ENCODE peak calls at places on chromosome 6, in four cellular contexts. One of them, this sample, is unnamed.

GRCh38 chr6:119142051-119142450 is 63.6 kb upstream of the FAM184A start:
- DNase-seq in HAP-1: no peak
- DNase-seq in A673: no peak
- DNase-seq in foreskin fibroblast: peak
- DNase-seq in this sample: no peak

GRCh38 chr6:30901436-30901835 is 6.6 kb upstream of the GTF2H4 start:
- DNase-seq in HAP-1: no peak
- DNase-seq in A673: no peak
- DNase-seq in foreskin fibroblast: no peak
- DNase-seq in this sample: no peak

GRCh38 chr6:131807644-131808459 is at the start of gene ENPP1:
- DNase-seq in HAP-1: peak
- DNase-seq in A673: peak
- DNase-seq in foreskin fibroblast: peak
- DNase-seq in this sample: no peak

GRCh38 chr6:84204011-84204410 is 23.4 kb downstream of the CEP162 start:
- DNase-seq in HAP-1: no peak
- DNase-seq in A673: no peak
- DNase-seq in foreskin fibroblast: no peak
- DNase-seq in this sample: no peak

GRCh38 chr6:155154158-155154830 is 109.5 kb upstream of the CLDN20 start:
- DNase-seq in HAP-1: no peak
- DNase-seq in A673: peak
- DNase-seq in foreskin fibroblast: peak
- DNase-seq in this sample: peak

GRCh38 chr6:144478487-144478886 is 193.4 kb downstream of the UTRN start:
- DNase-seq in HAP-1: no peak
- DNase-seq in A673: no peak
- DNase-seq in foreskin fibroblast: no peak
- DNase-seq in this sample: no peak

GRCh38 chr6:33952016-33952415 is 148.2 kb upstream of the MLN start:
- DNase-seq in HAP-1: no peak
- DNase-seq in A673: no peak
- DNase-seq in foreskin fibroblast: no peak
- DNase-seq in this sample: no peak

GRCh38 chr6:34484899-34485298 is 19.0 kb downstream of the PACSIN1 start:
- DNase-seq in HAP-1: no peak
- DNase-seq in A673: no peak
- DNase-seq in foreskin fibroblast: no peak
- DNase-seq in this sample: no peak

GRCh38 chr6:47248446-47248845 is 61.3 kb downstream of the TNFRSF21 start:
- DNase-seq in HAP-1: no peak
- DNase-seq in A673: no peak
- DNase-seq in foreskin fibroblast: no peak
- DNase-seq in this sample: no peak

GRCh38 chr6:106525111-106525884 is 104.0 kb downstream of the RTN4IP1 start:
- DNase-seq in HAP-1: no peak
- DNase-seq in A673: no peak
- DNase-seq in foreskin fibroblast: no peak
- DNase-seq in this sample: no peak

GRCh38 chr6:29679962-29680361 is 990 bp downstream of the ZFP57 start:
- DNase-seq in HAP-1: no peak
- DNase-seq in A673: no peak
- DNase-seq in foreskin fibroblast: no peak
- DNase-seq in this sample: no peak

GRCh38 chr6:73854998-73855718 is 159.2 kb downstream of the CD109 start:
- DNase-seq in HAP-1: peak
- DNase-seq in A673: peak
- DNase-seq in foreskin fibroblast: peak
- DNase-seq in this sample: no peak

GRCh38 chr6:113122060-113122459 is 735.1 kb upstream of the MARCKS start:
- DNase-seq in HAP-1: no peak
- DNase-seq in A673: peak
- DNase-seq in foreskin fibroblast: peak
- DNase-seq in this sample: peak

GRCh38 chr6:36594816-36595167 is 630 bp downstream of the SRSF3 start:
- DNase-seq in HAP-1: no peak
- DNase-seq in A673: peak
- DNase-seq in foreskin fibroblast: no peak
- DNase-seq in this sample: no peak

GRCh38 chr6:75302280-75302679 is 17.7 kb upstream of the TMEM30A start:
- DNase-seq in HAP-1: no peak
- DNase-seq in A673: no peak
- DNase-seq in foreskin fibroblast: no peak
- DNase-seq in this sample: no peak

GRCh38 chr6:9789201-9789600 is 625.7 kb downstream of the TFAP2A start:
- DNase-seq in HAP-1: no peak
- DNase-seq in A673: no peak
- DNase-seq in foreskin fibroblast: no peak
- DNase-seq in this sample: no peak

GRCh38 chr6:141443032-141443431 is 689.7 kb upstream of the GJE1 start:
- DNase-seq in HAP-1: no peak
- DNase-seq in A673: no peak
- DNase-seq in foreskin fibroblast: no peak
- DNase-seq in this sample: no peak

GRCh38 chr6:113437571-113437970 is 419.6 kb upstream of the MARCKS start:
- DNase-seq in HAP-1: no peak
- DNase-seq in A673: no peak
- DNase-seq in foreskin fibroblast: peak
- DNase-seq in this sample: no peak

GRCh38 chr6:137647762-137648412 is 153.7 kb upstream of the OLIG3 start:
- DNase-seq in HAP-1: no peak
- DNase-seq in A673: no peak
- DNase-seq in foreskin fibroblast: peak
- DNase-seq in this sample: no peak

GRCh38 chr6:50608421-50608820 is 104.9 kb upstream of the TFAP2D start:
- DNase-seq in HAP-1: no peak
- DNase-seq in A673: no peak
- DNase-seq in foreskin fibroblast: no peak
- DNase-seq in this sample: no peak

GRCh38 chr6:79984261-79984660 is 20.2 kb upstream of the TTK start:
- DNase-seq in HAP-1: no peak
- DNase-seq in A673: peak
- DNase-seq in foreskin fibroblast: no peak
- DNase-seq in this sample: no peak

GRCh38 chr6:79810878-79811277 is 136.5 kb downstream of the ELOVL4 start:
- DNase-seq in HAP-1: no peak
- DNase-seq in A673: no peak
- DNase-seq in foreskin fibroblast: no peak
- DNase-seq in this sample: no peak

GRCh38 chr6:126147416-126147815 is 161.1 kb downstream of the TRMT11 start:
- DNase-seq in HAP-1: no peak
- DNase-seq in A673: no peak
- DNase-seq in foreskin fibroblast: no peak
- DNase-seq in this sample: no peak

GRCh38 chr6:30554962-30555361 is 1.3 kb downstream of the GNL1 start:
- DNase-seq in HAP-1: no peak
- DNase-seq in A673: no peak
- DNase-seq in foreskin fibroblast: no peak
- DNase-seq in this sample: no peak

GRCh38 chr6:122207794-122208193 is 191.7 kb upstream of the HSF2 start:
- DNase-seq in HAP-1: no peak
- DNase-seq in A673: no peak
- DNase-seq in foreskin fibroblast: no peak
- DNase-seq in this sample: no peak

GRCh38 chr6:63307581-63308246 is 12.1 kb downstream of the LGSN start:
- DNase-seq in HAP-1: peak
- DNase-seq in A673: peak
- DNase-seq in foreskin fibroblast: peak
- DNase-seq in this sample: peak

GRCh38 chr6:167137881-167138280 is 15.0 kb downstream of the CCR6 start:
- DNase-seq in HAP-1: no peak
- DNase-seq in A673: no peak
- DNase-seq in foreskin fibroblast: no peak
- DNase-seq in this sample: no peak

GRCh38 chr6:24205020-24205492 is 79.0 kb downstream of the NRSN1 start:
- DNase-seq in HAP-1: peak
- DNase-seq in A673: peak
- DNase-seq in foreskin fibroblast: peak
- DNase-seq in this sample: no peak

GRCh38 chr6:53793318-53793975 is 1.4 kb upstream of the LRRC1 start:
- DNase-seq in HAP-1: peak
- DNase-seq in A673: peak
- DNase-seq in foreskin fibroblast: peak
- DNase-seq in this sample: no peak

GRCh38 chr6:52376763-52377162 is 14.8 kb downstream of the PAQR8 start:
- DNase-seq in HAP-1: no peak
- DNase-seq in A673: no peak
- DNase-seq in foreskin fibroblast: no peak
- DNase-seq in this sample: no peak
- H3K4me3 ChIP-seq in HAP-1: no peak
- H3K4me3 ChIP-seq in A673: no peak
- H3K4me3 ChIP-seq in foreskin fibroblast: no peak
- H3K4me3 ChIP-seq in this sample: no peak

DNA sequence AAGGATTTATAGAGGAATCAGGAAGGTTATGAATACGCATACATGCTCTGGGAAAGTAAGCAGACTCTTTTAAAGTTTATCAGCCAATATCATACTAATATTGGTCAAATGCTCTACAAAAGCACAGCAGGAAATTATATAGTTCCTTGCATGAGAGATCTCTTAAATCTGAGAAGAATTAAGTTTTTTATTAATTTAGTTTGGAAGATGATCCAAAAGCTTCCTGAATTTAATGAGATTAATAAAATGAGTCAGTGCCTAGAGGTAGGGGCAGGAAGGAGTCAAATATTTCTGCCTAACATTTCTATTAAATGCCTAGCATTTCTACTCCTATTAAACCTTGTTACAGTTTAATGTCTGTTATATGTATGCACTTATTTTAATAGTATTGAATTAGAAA is 1608.2 kb downstream of the GRIK2 start:
- DNase-seq in HAP-1: no peak
- DNase-seq in A673: peak
- DNase-seq in foreskin fibroblast: no peak
- DNase-seq in this sample: no peak
- H3K4me3 ChIP-seq in HAP-1: no peak
- H3K4me3 ChIP-seq in A673: no peak
- H3K4me3 ChIP-seq in foreskin fibroblast: no peak
- H3K4me3 ChIP-seq in this sample: no peak

GRCh38 chr6:56692586-56693245 is 50.0 kb upstream of the DST start:
- DNase-seq in HAP-1: no peak
- DNase-seq in A673: peak
- DNase-seq in foreskin fibroblast: peak
- DNase-seq in this sample: peak
- H3K4me3 ChIP-seq in HAP-1: no peak
- H3K4me3 ChIP-seq in A673: peak
- H3K4me3 ChIP-seq in foreskin fibroblast: peak
- H3K4me3 ChIP-seq in this sample: peak

GRCh38 chr6:46138281-46138680 is 8.5 kb downstream of the ENPP4 start:
- DNase-seq in HAP-1: no peak
- DNase-seq in A673: no peak
- DNase-seq in foreskin fibroblast: no peak
- DNase-seq in this sample: no peak
- H3K4me3 ChIP-seq in HAP-1: no peak
- H3K4me3 ChIP-seq in A673: no peak
- H3K4me3 ChIP-seq in foreskin fibroblast: no peak
- H3K4me3 ChIP-seq in this sample: no peak

GRCh38 chr6:159594106-159594749 is 98.8 kb downstream of the SOD2 start:
- DNase-seq in HAP-1: no peak
- DNase-seq in A673: no peak
- DNase-seq in foreskin fibroblast: peak
- DNase-seq in this sample: peak
- H3K4me3 ChIP-seq in HAP-1: no peak
- H3K4me3 ChIP-seq in A673: no peak
- H3K4me3 ChIP-seq in foreskin fibroblast: no peak
- H3K4me3 ChIP-seq in this sample: no peak

DNA sequence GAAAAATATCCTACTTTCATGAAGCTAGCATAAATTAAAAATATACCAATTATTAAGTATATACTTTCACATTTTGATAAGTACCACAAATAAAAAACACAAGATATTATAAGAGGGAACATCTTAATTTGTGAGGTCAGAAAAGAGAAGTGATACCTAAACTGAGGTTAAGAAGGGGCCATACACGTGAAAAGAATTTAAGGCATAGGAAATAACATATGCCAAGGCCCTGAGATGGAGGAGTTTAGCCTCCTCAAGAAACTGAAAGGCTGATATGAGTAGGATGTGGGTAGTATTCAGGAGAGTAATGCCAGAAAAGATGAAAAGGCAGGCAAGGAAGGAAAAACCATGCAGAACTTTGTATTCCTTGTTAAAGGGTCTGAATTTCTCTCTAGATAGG is 116.6 kb upstream of the HTR1E start:
- DNase-seq in HAP-1: no peak
- DNase-seq in A673: no peak
- DNase-seq in foreskin fibroblast: no peak
- DNase-seq in this sample: no peak
- H3K4me3 ChIP-seq in HAP-1: no peak
- H3K4me3 ChIP-seq in A673: no peak
- H3K4me3 ChIP-seq in foreskin fibroblast: no peak
- H3K4me3 ChIP-seq in this sample: no peak

DNA sequence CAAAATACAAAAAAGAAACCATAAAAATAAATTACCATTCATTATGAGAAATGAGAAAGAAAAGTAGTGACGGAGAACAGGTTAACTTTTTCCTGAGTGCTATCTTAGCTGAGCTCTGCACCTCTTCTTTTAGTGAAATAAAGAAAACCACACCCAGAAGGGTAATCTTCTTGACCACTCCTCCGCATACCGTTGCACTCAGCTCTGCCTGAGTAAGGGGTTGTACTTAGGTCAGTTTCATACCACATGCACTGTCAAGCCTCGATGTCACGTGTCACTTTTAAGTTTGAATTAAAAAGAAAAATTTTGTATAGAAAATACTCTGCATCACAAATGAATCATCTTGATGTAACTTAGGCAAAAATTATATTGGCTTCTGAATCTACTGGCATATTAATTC is 2.8 kb downstream of the EZR start:
- DNase-seq in HAP-1: peak
- DNase-seq in A673: no peak
- DNase-seq in foreskin fibroblast: no peak
- DNase-seq in this sample: no peak
- H3K4me3 ChIP-seq in HAP-1: peak
- H3K4me3 ChIP-seq in A673: peak
- H3K4me3 ChIP-seq in foreskin fibroblast: peak
- H3K4me3 ChIP-seq in this sample: no peak

GRCh38 chr6:101392561-101393230 is 812 bp upstream of the GRIK2 start:
- DNase-seq in HAP-1: no peak
- DNase-seq in A673: peak
- DNase-seq in foreskin fibroblast: no peak
- DNase-seq in this sample: no peak
- H3K4me3 ChIP-seq in HAP-1: peak
- H3K4me3 ChIP-seq in A673: peak
- H3K4me3 ChIP-seq in foreskin fibroblast: peak
- H3K4me3 ChIP-seq in this sample: peak

GRCh38 chr6:100343678-100344077 is 121.0 kb downstream of the SIM1 start:
- DNase-seq in HAP-1: no peak
- DNase-seq in A673: no peak
- DNase-seq in foreskin fibroblast: peak
- DNase-seq in this sample: no peak
- H3K4me3 ChIP-seq in HAP-1: no peak
- H3K4me3 ChIP-seq in A673: no peak
- H3K4me3 ChIP-seq in foreskin fibroblast: no peak
- H3K4me3 ChIP-seq in this sample: no peak